ENCODE peak calls at places on chromosomes 2 and 18, in nine cellular contexts. L, Q, B, P, W, A, V, J and R are unnamed samples.

GRCh38 chr18:45755936-45756335 is 32.0 kb downstream of the SLC14A1 start:
- DNase-seq in L (peak), Q (peak), B (no peak), P (no peak), W (no peak), A (no peak), V (no peak), J (peak), R (no peak)

GRCh38 chr2:81853331-81853730 is 1548.8 kb upstream of the LRRTM1 start:
- DNase-seq in L (no peak), Q (no peak), B (no peak), P (no peak), W (no peak), A (no peak), V (no peak), J (peak), R (no peak)

GRCh38 chr2:131121464-131121863 is 16.3 kb downstream of the PLEKHB2 start:
- DNase-seq in L (no peak), Q (no peak), B (no peak), P (no peak), W (no peak), A (no peak), V (no peak), J (peak), R (no peak)

GRCh38 chr2:239305222-239305575 is 95.6 kb downstream of the HDAC4 start:
- DNase-seq in L (no peak), Q (peak), B (no peak), P (no peak), W (no peak), A (no peak), V (no peak), J (no peak), R (no peak)

GRCh38 chr2:98471402-98472131 is 26.9 kb downstream of the INPP4A start:
- DNase-seq in L (no peak), Q (no peak), B (no peak), P (no peak), W (no peak), A (no peak), V (no peak), J (no peak), R (no peak)

GRCh38 chr2:205738341-205738968 is 56.2 kb downstream of the NRP2 start:
- DNase-seq in L (no peak), Q (no peak), B (no peak), P (no peak), W (no peak), A (no peak), V (no peak), J (no peak), R (no peak)

GRCh38 chr2:172339431-172340010 is 87.9 kb upstream of the ITGA6 start:
- DNase-seq in L (no peak), Q (no peak), B (no peak), P (peak), W (no peak), A (no peak), V (no peak), J (no peak), R (no peak)

GRCh38 chr18:3454365-3455089 is 4.6 kb downstream of the TGIF1 start:
- DNase-seq in L (peak), Q (peak), B (no peak), P (peak), W (peak), A (peak), V (no peak), J (peak), R (no peak)

GRCh38 chr2:214604861-214605260 is 194.0 kb downstream of the VWC2L start:
- DNase-seq in L (peak), Q (no peak), B (no peak), P (no peak), W (no peak), A (no peak), V (no peak), J (peak), R (no peak)

GRCh38 chr18:2549462-2549861 is 21.8 kb downstream of the METTL4 start:
- DNase-seq in L (no peak), Q (no peak), B (no peak), P (no peak), W (no peak), A (no peak), V (no peak), J (no peak), R (no peak)

GRCh38 chr2:136713739-136714138 is 51.6 kb upstream of the THSD7B start:
- DNase-seq in L (no peak), Q (no peak), B (no peak), P (no peak), W (no peak), A (no peak), V (no peak), J (no peak), R (no peak)

GRCh38 chr18:9546468-9546867 is 67.9 kb downstream of the PPP4R1 start:
- DNase-seq in L (no peak), Q (no peak), B (no peak), P (no peak), W (no peak), A (no peak), V (no peak), J (no peak), R (no peak)

GRCh38 chr18:44079602-44080001 is 601.1 kb upstream of the SETBP1 start:
- DNase-seq in L (peak), Q (no peak), B (no peak), P (no peak), W (no peak), A (no peak), V (no peak), J (peak), R (no peak)

DNA sequence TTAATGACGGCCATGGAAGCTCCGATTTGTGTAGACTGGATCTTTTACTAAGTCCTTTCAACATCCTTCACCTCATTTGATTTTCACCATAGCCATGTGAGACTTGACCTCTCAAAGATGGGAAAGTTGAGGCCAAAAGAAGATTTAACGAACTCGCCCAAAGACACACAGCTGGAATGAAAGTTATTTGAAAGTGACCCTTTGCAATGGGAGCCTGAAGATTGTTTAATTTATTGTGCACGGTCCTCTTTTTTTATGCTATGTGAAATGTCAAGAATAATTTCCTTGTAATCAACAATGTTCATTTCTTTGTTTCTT is 58.0 kb upstream of the COPS8 start:
- DNase-seq in L (no peak), Q (no peak), B (no peak), P (no peak), W (no peak), A (no peak), V (no peak), J (no peak), R (no peak)
- TF ChIP-seq CTCF in L (no peak), Q (no peak), B (peak), P (no peak), W (peak), A (no peak), V (no peak), J (no peak), R (no peak)

DNA sequence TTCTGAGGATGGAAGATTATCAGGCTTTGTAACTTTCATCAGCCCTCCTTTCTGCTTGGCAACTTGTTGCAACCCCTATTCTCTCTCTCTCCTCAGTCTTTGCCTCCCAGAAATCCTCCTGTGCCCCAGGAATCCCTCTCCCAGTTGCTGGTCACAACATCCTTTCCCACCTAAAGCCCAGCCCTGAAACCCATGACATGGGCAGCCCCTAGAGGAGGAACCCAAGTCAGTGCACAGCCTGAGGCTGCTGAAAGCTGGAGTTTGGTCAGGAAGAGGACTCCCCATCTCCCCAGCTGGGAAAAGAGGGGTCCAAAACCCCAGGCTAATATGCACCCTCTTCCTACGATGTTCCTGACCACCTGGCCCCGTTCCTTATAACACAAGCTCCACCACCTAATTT is 29.5 kb downstream of the PKDCC start:
- DNase-seq in L (no peak), Q (no peak), B (no peak), P (peak), W (no peak), A (no peak), V (no peak), J (no peak), R (no peak)
- TF ChIP-seq CTCF in L (no peak), Q (no peak), B (peak), P (peak), W (peak), A (peak), V (no peak), J (no peak), R (no peak)

DNA sequence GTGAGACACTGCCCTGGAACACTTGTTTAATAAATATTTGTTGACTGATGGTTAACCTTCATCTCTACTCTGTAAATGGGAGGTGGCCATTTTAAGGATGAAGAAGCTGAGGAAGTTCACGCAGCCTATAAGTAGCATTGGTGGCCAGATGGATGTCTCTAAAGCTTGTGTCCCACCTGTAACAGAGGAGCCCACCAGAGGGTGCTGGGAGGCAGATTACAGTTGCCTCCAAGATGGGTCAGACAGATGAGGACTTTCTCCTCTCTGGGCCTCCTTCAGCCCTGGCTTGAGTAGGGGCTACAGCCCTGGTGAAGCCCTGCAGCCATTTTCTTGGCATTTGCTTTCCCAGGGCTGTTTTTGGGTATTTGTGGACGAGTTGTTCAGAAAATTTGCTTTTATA is 45.0 kb upstream of the MCFD2 start:
- DNase-seq in L (no peak), Q (no peak), B (no peak), P (no peak), W (no peak), A (no peak), V (no peak), J (no peak), R (no peak)
- TF ChIP-seq CTCF in L (no peak), Q (no peak), B (no peak), P (peak), W (no peak), A (no peak), V (no peak), J (no peak), R (no peak)

GRCh38 chr2:134232868-134233732 is 20.8 kb upstream of the MGAT5 start:
- DNase-seq in L (peak), Q (no peak), B (no peak), P (no peak), W (no peak), A (no peak), V (no peak), J (peak), R (no peak)
- TF ChIP-seq CTCF in L (no peak), Q (no peak), B (no peak), P (no peak), W (no peak), A (no peak), V (no peak), J (peak), R (no peak)

GRCh38 chr18:58512161-58512581 is 116.7 kb downstream of the ALPK2 start:
- DNase-seq in L (no peak), Q (no peak), B (no peak), P (peak), W (no peak), A (no peak), V (no peak), J (no peak), R (no peak)
- TF ChIP-seq CTCF in L (no peak), Q (no peak), B (no peak), P (no peak), W (no peak), A (no peak), V (no peak), J (no peak), R (no peak)

GRCh38 chr2:218745160-218745558 is 34.5 kb downstream of the TTLL4 start:
- DNase-seq in L (no peak), Q (no peak), B (no peak), P (no peak), W (peak), A (no peak), V (no peak), J (no peak), R (peak)

GRCh38 chr2:218746960-218747359 is 35.0 kb upstream of the CYP27A1 start:
- DNase-seq in L (no peak), Q (no peak), B (no peak), P (no peak), W (no peak), A (no peak), V (no peak), J (no peak), R (no peak)

GRCh38 chr2:218746470-218746795 is 35.5 kb upstream of the CYP27A1 start:
- DNase-seq in L (no peak), Q (no peak), B (no peak), P (no peak), W (no peak), A (no peak), V (no peak), J (no peak), R (no peak)

GRCh38 chr2:218745559-218746469 is 35.2 kb downstream of the TTLL4 start:
- DNase-seq in L (peak), Q (peak), B (peak), P (no peak), W (no peak), A (no peak), V (no peak), J (peak), R (no peak)

DNA sequence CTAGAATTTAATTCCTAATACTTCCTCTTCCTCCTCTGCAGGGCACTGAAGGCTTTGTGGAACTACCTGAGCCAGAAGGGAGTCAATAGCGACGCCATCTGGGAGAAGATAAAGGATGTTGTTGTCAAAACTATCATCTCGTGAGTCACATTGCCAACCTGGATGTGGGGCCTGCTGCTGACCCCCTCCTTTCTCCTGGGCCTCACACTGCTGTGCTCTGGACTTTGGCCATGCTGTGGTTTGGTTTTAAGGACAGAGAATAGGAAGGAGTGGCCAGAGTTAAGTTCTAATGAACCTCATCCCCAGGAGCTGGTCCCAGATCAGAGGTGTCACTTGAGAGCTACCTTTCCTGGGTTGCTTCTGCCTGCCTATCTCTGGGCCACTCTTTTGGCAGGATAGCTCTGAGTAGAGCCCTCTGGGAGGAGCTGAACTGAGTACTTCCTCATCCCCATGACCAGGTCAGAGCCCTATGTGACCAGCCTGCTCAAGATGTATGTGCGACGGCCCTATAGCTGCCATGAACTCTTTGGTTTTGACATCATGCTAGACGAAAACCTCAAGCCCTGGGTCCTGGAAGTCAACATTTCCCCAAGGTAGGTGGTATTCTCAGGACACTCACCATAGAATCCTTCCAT is 33.0 kb upstream of the CYP27A1 start:
- DNase-seq in L (no peak), Q (no peak), B (no peak), P (no peak), W (no peak), A (no peak), V (no peak), J (no peak), R (no peak)
- TF ChIP-seq CTCF in L (no peak), Q (no peak), B (no peak), P (no peak), W (no peak), A (no peak), V (no peak), J (no peak), R (no peak)

GRCh38 chr2:43948370-43948769 is 47.4 kb downstream of the LRPPRC start:
- DNase-seq in L (no peak), Q (no peak), B (no peak), P (no peak), W (no peak), A (no peak), V (no peak), J (peak), R (no peak)

GRCh38 chr2:43944915-43945314 is 50.9 kb downstream of the LRPPRC start:
- DNase-seq in L (no peak), Q (no peak), B (no peak), P (no peak), W (no peak), A (no peak), V (no peak), J (no peak), R (no peak)

GRCh38 chr2:43945439-43945838 is 50.4 kb downstream of the LRPPRC start:
- DNase-seq in L (no peak), Q (no peak), B (no peak), P (no peak), W (no peak), A (no peak), V (no peak), J (no peak), R (no peak)

GRCh38 chr2:43950383-43951008 is 45.3 kb downstream of the LRPPRC start:
- DNase-seq in L (peak), Q (peak), B (no peak), P (peak), W (peak), A (no peak), V (no peak), J (peak), R (no peak)
- TF ChIP-seq CTCF in L (peak), Q (peak), B (peak), P (peak), W (peak), A (peak), V (peak), J (peak), R (peak)

GRCh38 chr2:187497140-187497539 is 49.1 kb upstream of the CALCRL start:
- DNase-seq in L (no peak), Q (no peak), B (no peak), P (no peak), W (no peak), A (no peak), V (no peak), J (no peak), R (no peak)

GRCh38 chr2:187497858-187498463 is 49.9 kb upstream of the CALCRL start:
- DNase-seq in L (peak), Q (no peak), B (no peak), P (peak), W (no peak), A (no peak), V (no peak), J (no peak), R (no peak)

GRCh38 chr2:187502467-187502866 is 51.8 kb downstream of the TFPI start:
- DNase-seq in L (no peak), Q (no peak), B (no peak), P (no peak), W (no peak), A (no peak), V (no peak), J (no peak), R (no peak)

GRCh38 chr2:187499941-187500532 is 52.0 kb upstream of the CALCRL start:
- DNase-seq in L (peak), Q (peak), B (peak), P (peak), W (peak), A (no peak), V (peak), J (peak), R (no peak)

GRCh38 chr2:187500585-187501359 is 52.7 kb upstream of the CALCRL start:
- DNase-seq in L (peak), Q (no peak), B (no peak), P (peak), W (peak), A (no peak), V (no peak), J (peak), R (no peak)
- TF ChIP-seq CTCF in L (peak), Q (no peak), B (peak), P (peak), W (peak), A (no peak), V (peak), J (peak), R (peak)

GRCh38 chr2:195317533-195317932 is 339.5 kb upstream of the SLC39A10 start:
- DNase-seq in L (no peak), Q (no peak), B (no peak), P (no peak), W (no peak), A (no peak), V (no peak), J (no peak), R (no peak)

GRCh38 chr2:195319112-195319460 is 337.9 kb upstream of the SLC39A10 start:
- DNase-seq in L (peak), Q (no peak), B (no peak), P (no peak), W (no peak), A (no peak), V (no peak), J (peak), R (no peak)

GRCh38 chr2:195319548-195320415 is 337.2 kb upstream of the SLC39A10 start:
- DNase-seq in L (peak), Q (no peak), B (no peak), P (no peak), W (no peak), A (no peak), V (no peak), J (no peak), R (no peak)

GRCh38 chr2:195320416-195320973 is 336.5 kb upstream of the SLC39A10 start:
- DNase-seq in L (peak), Q (no peak), B (no peak), P (no peak), W (no peak), A (no peak), V (no peak), J (no peak), R (no peak)

DNA sequence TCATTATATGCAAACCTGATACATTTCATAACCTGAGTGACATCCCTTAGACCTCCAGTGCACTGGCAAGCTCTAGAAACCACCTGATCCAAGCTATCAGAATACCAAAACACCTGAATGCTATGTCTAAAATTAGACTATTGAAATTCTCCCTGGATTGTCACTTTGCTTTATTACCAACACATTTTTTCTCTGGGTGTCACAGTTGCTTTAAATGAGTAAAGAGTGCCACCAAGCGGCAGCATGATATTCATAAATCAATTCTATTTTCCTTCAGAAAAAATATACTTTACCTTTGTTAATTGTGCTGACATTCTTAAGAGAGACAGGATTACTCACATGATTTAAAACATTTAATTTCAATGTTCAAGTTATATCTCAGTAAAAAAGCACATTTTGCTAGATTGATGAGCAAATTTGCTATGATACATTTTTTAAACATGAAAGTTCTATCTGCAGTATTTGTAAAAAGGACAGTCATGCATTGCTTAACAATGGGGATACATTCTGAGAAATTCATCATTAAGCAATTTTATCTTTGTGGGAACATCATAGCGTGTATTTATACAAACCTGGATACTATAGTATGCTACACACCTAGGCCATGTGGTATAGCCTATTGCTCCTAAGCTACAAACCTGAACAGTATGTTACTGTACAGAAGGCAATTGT is 338.4 kb upstream of the SLC39A10 start:
- DNase-seq in L (peak), Q (peak), B (no peak), P (peak), W (peak), A (no peak), V (peak), J (peak), R (no peak)
- TF ChIP-seq CTCF in L (peak), Q (peak), B (peak), P (peak), W (peak), A (peak), V (peak), J (peak), R (peak)